ENCODE peak calls at places on chromosomes 12 and 14, in four cellular contexts. One of them, this sample, is unnamed.

GRCh38 chr12:123951467-123951866 is 21.2 kb downstream of the CCDC92 start:
- DNase-seq in WTC11: no peak
- DNase-seq in K562: no peak
- DNase-seq in HepG2: no peak
- DNase-seq in this sample: no peak

GRCh38 chr12:4270670-4271432 is 2.7 kb upstream of the CCND2 start:
- DNase-seq in WTC11: peak
- DNase-seq in K562: no peak
- DNase-seq in HepG2: no peak
- DNase-seq in this sample: no peak

GRCh38 chr14:91415794-91416743 is 1.6 kb downstream of the CCDC88C start:
- DNase-seq in WTC11: no peak
- DNase-seq in K562: no peak
- DNase-seq in HepG2: no peak
- DNase-seq in this sample: no peak

GRCh38 chr12:71447691-71448660 is 8.4 kb downstream of the LGR5 start:
- DNase-seq in WTC11: no peak
- DNase-seq in K562: no peak
- DNase-seq in HepG2: no peak
- DNase-seq in this sample: no peak

GRCh38 chr14:34693228-34693939 is 21.0 kb downstream of the CFL2 start:
- DNase-seq in WTC11: peak
- DNase-seq in K562: peak
- DNase-seq in HepG2: peak
- DNase-seq in this sample: peak

GRCh38 chr12:42732908-42733411 is 143.4 kb upstream of the PRICKLE1 start:
- DNase-seq in WTC11: no peak
- DNase-seq in K562: no peak
- DNase-seq in HepG2: no peak
- DNase-seq in this sample: no peak

GRCh38 chr14:30223385-30223785 is 295.7 kb upstream of the PRKD1 start:
- DNase-seq in WTC11: no peak
- DNase-seq in K562: no peak
- DNase-seq in HepG2: peak
- DNase-seq in this sample: peak

GRCh38 chr14:105860615-105861580 is 334.5 kb downstream of the TMEM121 start:
- DNase-seq in WTC11: peak
- DNase-seq in K562: no peak
- DNase-seq in HepG2: no peak
- DNase-seq in this sample: no peak

GRCh38 chr14:104868811-104869572 is 3.9 kb downstream of the CEP170B start:
- DNase-seq in WTC11: no peak
- DNase-seq in K562: no peak
- DNase-seq in HepG2: no peak
- DNase-seq in this sample: no peak

GRCh38 chr12:92270501-92270900 is 124.9 kb upstream of the BTG1 start:
- DNase-seq in WTC11: no peak
- DNase-seq in K562: no peak
- DNase-seq in HepG2: no peak
- DNase-seq in this sample: no peak

GRCh38 chr12:106721931-106722330 is 52.6 kb upstream of the RIC8B start:
- DNase-seq in WTC11: no peak
- DNase-seq in K562: no peak
- DNase-seq in HepG2: no peak
- DNase-seq in this sample: no peak

GRCh38 chr12:95762123-95762785 is 28.3 kb downstream of the NTN4 start:
- DNase-seq in WTC11: no peak
- DNase-seq in K562: no peak
- DNase-seq in HepG2: peak
- DNase-seq in this sample: no peak

GRCh38 chr14:77024171-77024627 is 4.3 kb downstream of the IRF2BPL start:
- DNase-seq in WTC11: peak
- DNase-seq in K562: peak
- DNase-seq in HepG2: peak
- DNase-seq in this sample: no peak

GRCh38 chr14:92456215-92457017 is 57.2 kb upstream of the RIN3 start:
- DNase-seq in WTC11: peak
- DNase-seq in K562: peak
- DNase-seq in HepG2: peak
- DNase-seq in this sample: peak

GRCh38 chr12:21756699-21757098 is 17.8 kb downstream of the KCNJ8 start:
- DNase-seq in WTC11: no peak
- DNase-seq in K562: no peak
- DNase-seq in HepG2: no peak
- DNase-seq in this sample: no peak

GRCh38 chr12:21759737-21760136 is 14.8 kb downstream of the KCNJ8 start:
- DNase-seq in WTC11: no peak
- DNase-seq in K562: no peak
- DNase-seq in HepG2: no peak
- DNase-seq in this sample: no peak

GRCh38 chr12:21763531-21763930 is 11.0 kb downstream of the KCNJ8 start:
- DNase-seq in WTC11: no peak
- DNase-seq in K562: no peak
- DNase-seq in HepG2: no peak
- DNase-seq in this sample: no peak

DNA sequence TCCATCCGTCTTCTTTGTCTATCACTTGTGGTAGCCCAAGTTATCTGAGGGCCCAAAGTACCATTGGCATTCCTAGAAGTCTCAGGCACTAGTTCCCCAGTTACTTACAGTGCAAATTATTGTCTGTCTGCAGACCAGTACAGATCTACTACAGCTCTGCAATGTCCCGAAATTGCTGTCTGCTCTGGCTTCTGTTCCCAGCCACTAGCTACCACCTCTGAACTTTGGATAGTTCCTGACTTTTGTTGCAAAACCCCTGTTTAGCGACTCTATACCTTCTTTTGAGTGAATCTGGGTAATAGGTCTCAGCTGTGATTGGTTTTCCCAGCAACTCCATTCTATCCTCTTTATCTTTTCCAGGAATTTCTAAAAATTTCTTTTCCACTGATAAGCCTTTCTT is 16.8 kb downstream of the KCNJ8 start:
- DNase-seq in WTC11: no peak
- DNase-seq in K562: no peak
- DNase-seq in HepG2: no peak
- DNase-seq in this sample: no peak
- TF ChIP-seq HMGXB4 in WTC11: no peak
- TF ChIP-seq HMGXB4 in K562: no peak
- TF ChIP-seq HMGXB4 in HepG2: no peak
- TF ChIP-seq HMGXB4 in this sample: no peak

DNA sequence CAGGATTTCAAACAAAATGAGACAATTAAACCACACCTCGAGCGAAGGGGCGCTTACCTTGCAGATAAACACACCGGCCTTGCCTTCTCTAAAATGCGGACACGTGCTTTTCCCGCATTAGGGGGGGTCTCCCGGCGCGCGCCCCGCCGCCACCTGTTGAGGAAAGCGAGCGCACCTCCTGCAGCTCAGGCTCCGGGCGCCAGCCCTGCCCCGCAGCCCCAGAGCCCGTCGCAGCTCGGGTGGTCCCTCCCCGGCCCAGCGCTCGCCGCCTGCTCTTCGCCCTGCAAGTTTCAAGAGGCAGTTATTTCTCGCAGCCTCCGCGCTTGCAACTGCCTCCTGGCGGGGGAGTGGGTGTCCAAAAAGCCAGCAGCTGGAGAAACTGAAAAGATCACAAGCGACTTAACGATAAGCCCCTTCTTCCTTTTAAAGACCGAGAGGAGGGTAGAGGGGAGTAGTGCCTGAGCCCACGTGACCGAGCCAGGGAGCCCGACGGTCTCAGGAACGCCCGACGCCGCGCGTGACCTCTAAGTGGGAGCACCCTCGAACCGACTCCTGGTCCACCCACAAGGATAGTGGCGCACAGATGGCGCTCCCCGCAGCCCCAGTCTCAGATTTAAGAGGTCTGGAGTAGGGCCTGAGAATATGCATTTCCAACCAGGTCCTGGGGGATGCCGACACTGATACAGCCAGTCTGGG is at the start of gene ESR2:
- DNase-seq in WTC11: peak
- DNase-seq in K562: peak
- DNase-seq in HepG2: no peak
- DNase-seq in this sample: peak
- TF ChIP-seq HMGXB4 in WTC11: no peak
- TF ChIP-seq HMGXB4 in K562: no peak
- TF ChIP-seq HMGXB4 in HepG2: peak
- TF ChIP-seq HMGXB4 in this sample: no peak

GRCh38 chr12:10557766-10558165 is 52.1 kb downstream of the EIF2S3B start:
- DNase-seq in WTC11: no peak
- DNase-seq in K562: no peak
- DNase-seq in HepG2: no peak
- DNase-seq in this sample: no peak
- TF ChIP-seq HMGXB4 in WTC11: no peak
- TF ChIP-seq HMGXB4 in K562: no peak
- TF ChIP-seq HMGXB4 in HepG2: no peak
- TF ChIP-seq HMGXB4 in this sample: no peak

DNA sequence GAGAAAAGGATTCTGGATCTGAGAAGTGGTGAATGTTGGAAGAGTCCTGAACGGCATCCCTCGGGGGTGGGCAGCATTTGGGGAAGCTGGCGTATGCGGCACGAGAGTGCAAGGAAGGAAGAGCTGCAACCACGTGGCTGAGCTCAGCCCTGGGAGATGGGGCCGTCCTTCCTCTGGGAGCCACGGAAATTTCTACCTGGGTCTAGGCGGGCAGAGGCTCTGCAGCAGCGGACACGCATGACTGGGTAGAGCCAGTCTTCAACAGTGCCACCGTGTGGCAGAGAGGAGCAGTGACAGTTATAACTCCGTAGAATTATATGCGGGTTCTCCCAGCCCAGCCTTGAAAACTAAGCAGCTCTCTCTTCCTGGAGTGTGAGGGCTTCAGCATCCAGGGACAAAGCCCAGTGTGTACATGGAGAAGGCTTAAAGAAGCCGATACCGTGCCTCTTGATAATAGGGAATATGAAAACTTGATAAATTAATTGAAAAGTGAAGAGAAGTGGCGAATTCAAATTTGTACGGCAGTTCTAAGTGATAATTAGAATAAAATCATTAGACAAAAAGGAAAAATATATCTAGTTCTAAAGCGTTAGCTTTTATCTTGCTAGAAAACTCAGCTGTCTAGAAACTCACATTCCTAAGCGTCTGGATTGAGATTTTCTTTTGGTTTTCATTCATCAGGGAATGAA is 82.9 kb upstream of the STXBP6 start:
- DNase-seq in WTC11: peak
- DNase-seq in K562: peak
- DNase-seq in HepG2: peak
- DNase-seq in this sample: peak
- TF ChIP-seq HMGXB4 in WTC11: no peak
- TF ChIP-seq HMGXB4 in K562: no peak
- TF ChIP-seq HMGXB4 in HepG2: peak
- TF ChIP-seq HMGXB4 in this sample: no peak

GRCh38 chr12:59972941-59973340 is 377.1 kb downstream of the SLC16A7 start:
- DNase-seq in WTC11: no peak
- DNase-seq in K562: no peak
- DNase-seq in HepG2: peak
- DNase-seq in this sample: peak
- TF ChIP-seq HMGXB4 in WTC11: no peak
- TF ChIP-seq HMGXB4 in K562: no peak
- TF ChIP-seq HMGXB4 in HepG2: no peak
- TF ChIP-seq HMGXB4 in this sample: no peak

GRCh38 chr12:67068773-67069450 is 200.2 kb upstream of the CAND1 start:
- DNase-seq in WTC11: peak
- DNase-seq in K562: peak
- DNase-seq in HepG2: peak
- DNase-seq in this sample: peak
- TF ChIP-seq HMGXB4 in WTC11: no peak
- TF ChIP-seq HMGXB4 in K562: no peak
- TF ChIP-seq HMGXB4 in HepG2: no peak
- TF ChIP-seq HMGXB4 in this sample: no peak

GRCh38 chr14:72680853-72681640 is 212.9 kb downstream of the DPF3 start:
- DNase-seq in WTC11: no peak
- DNase-seq in K562: no peak
- DNase-seq in HepG2: no peak
- DNase-seq in this sample: no peak

GRCh38 chr14:72677664-72678063 is 216.2 kb downstream of the DPF3 start:
- DNase-seq in WTC11: no peak
- DNase-seq in K562: no peak
- DNase-seq in HepG2: no peak
- DNase-seq in this sample: no peak

GRCh38 chr14:72679591-72680151 is 214.2 kb downstream of the DPF3 start:
- DNase-seq in WTC11: no peak
- DNase-seq in K562: no peak
- DNase-seq in HepG2: no peak
- DNase-seq in this sample: no peak

GRCh38 chr14:72678360-72678759 is 215.5 kb downstream of the DPF3 start:
- DNase-seq in WTC11: no peak
- DNase-seq in K562: no peak
- DNase-seq in HepG2: no peak
- DNase-seq in this sample: no peak

DNA sequence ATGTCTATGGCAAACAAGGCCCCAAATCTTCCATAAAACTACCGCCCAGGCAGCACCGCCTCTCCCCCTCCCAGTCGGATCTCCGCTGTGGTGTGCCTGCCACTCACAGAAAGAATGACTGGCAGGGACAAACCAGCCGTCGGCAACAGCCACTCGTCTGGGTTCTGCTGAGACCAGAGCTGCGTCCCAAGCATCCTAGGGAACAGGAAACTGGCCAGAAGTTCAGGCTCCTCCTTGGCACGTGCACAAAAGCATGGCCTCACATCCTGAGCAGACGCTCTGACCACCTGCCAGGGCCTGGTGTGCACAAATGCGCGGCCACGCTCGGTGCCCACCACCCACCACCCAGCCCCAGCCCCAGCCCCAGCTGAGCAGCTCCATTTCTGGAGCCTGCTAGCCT is 214.8 kb downstream of the DPF3 start:
- DNase-seq in WTC11: no peak
- DNase-seq in K562: no peak
- DNase-seq in HepG2: no peak
- DNase-seq in this sample: no peak
- TF ChIP-seq HMGXB4 in WTC11: no peak
- TF ChIP-seq HMGXB4 in K562: no peak
- TF ChIP-seq HMGXB4 in HepG2: no peak
- TF ChIP-seq HMGXB4 in this sample: no peak

GRCh38 chr14:73786942-73787759 is 64.5 kb upstream of the PTGR2 start:
- DNase-seq in WTC11: peak
- DNase-seq in K562: peak
- DNase-seq in HepG2: no peak
- DNase-seq in this sample: peak
- TF ChIP-seq HMGXB4 in WTC11: no peak
- TF ChIP-seq HMGXB4 in K562: no peak
- TF ChIP-seq HMGXB4 in HepG2: no peak
- TF ChIP-seq HMGXB4 in this sample: no peak

GRCh38 chr12:101596172-101596571 is 1.4 kb downstream of the MYBPC1 start:
- DNase-seq in WTC11: no peak
- DNase-seq in K562: no peak
- DNase-seq in HepG2: no peak
- DNase-seq in this sample: no peak

GRCh38 chr12:101598483-101598882 is 3.7 kb downstream of the MYBPC1 start:
- DNase-seq in WTC11: no peak
- DNase-seq in K562: no peak
- DNase-seq in HepG2: no peak
- DNase-seq in this sample: no peak

GRCh38 chr12:101597164-101597563 is 2.4 kb downstream of the MYBPC1 start:
- DNase-seq in WTC11: no peak
- DNase-seq in K562: no peak
- DNase-seq in HepG2: no peak
- DNase-seq in this sample: no peak

GRCh38 chr12:101599311-101599710 is 4.5 kb downstream of the MYBPC1 start:
- DNase-seq in WTC11: no peak
- DNase-seq in K562: no peak
- DNase-seq in HepG2: peak
- DNase-seq in this sample: no peak

GRCh38 chr12:101599771-101600486 is 5.2 kb downstream of the MYBPC1 start:
- DNase-seq in WTC11: no peak
- DNase-seq in K562: no peak
- DNase-seq in HepG2: peak
- DNase-seq in this sample: peak
- TF ChIP-seq HMGXB4 in WTC11: no peak
- TF ChIP-seq HMGXB4 in K562: no peak
- TF ChIP-seq HMGXB4 in HepG2: no peak
- TF ChIP-seq HMGXB4 in this sample: no peak